ENCODE peak calls at places on chromosome 18, in nine cellular contexts. J, D, S, M, N, V, E, R and P are unnamed samples. For H3K4me1 and H3K9me3, the result is how much of the 10 kb centered on the place peaks cover.

GRCh38 chr18:74951165-74951760 is 257.7 kb downstream of the PTGR3 start:
- DNase-seq in J (no peak), D (no peak), S (no peak), M (peak), N (peak), V (no peak), E (no peak), R (no peak), P (no peak)

GRCh38 chr18:54765636-54766035 is 62.6 kb upstream of the RAB27B start:
- DNase-seq in J (no peak), D (no peak), S (no peak), M (no peak), N (no peak), V (no peak), E (no peak), R (no peak), P (no peak)

GRCh38 chr18:22703883-22704626 is 229.1 kb upstream of the RBBP8 start:
- DNase-seq in J (no peak), D (peak), S (no peak), M (peak), N (no peak), V (no peak), E (no peak), R (peak), P (peak)

GRCh38 chr18:13236411-13236810 is 17.9 kb downstream of the LDLRAD4 start:
- DNase-seq in J (no peak), D (no peak), S (no peak), M (no peak), N (no peak), V (no peak), E (no peak), R (no peak), P (no peak)

GRCh38 chr18:11760498-11761158 is 71.6 kb downstream of the GNAL start:
- DNase-seq in J (no peak), D (no peak), S (no peak), M (no peak), N (no peak), V (no peak), E (no peak), R (no peak), P (no peak)

GRCh38 chr18:34085140-34085739 is 139.5 kb downstream of the NOL4 start:
- DNase-seq in J (no peak), D (no peak), S (no peak), M (no peak), N (no peak), V (no peak), E (no peak), R (no peak), P (no peak)

GRCh38 chr18:56929861-56930260 is 217.0 kb upstream of the BOD1L2 start:
- DNase-seq in J (no peak), D (no peak), S (peak), M (no peak), N (no peak), V (no peak), E (no peak), R (no peak), P (no peak)

GRCh38 chr18:7467708-7468466 is 99.2 kb upstream of the PTPRM start:
- DNase-seq in J (no peak), D (no peak), S (no peak), M (peak), N (no peak), V (no peak), E (no peak), R (no peak), P (no peak)

GRCh38 chr18:41624461-41624860 is 330.6 kb upstream of the PIK3C3 start:
- DNase-seq in J (no peak), D (no peak), S (no peak), M (no peak), N (no peak), V (no peak), E (no peak), R (no peak), P (no peak)

GRCh38 chr18:10754128-10754527 is 228.3 kb downstream of the NAPG start:
- DNase-seq in J (no peak), D (no peak), S (no peak), M (no peak), N (no peak), V (no peak), E (no peak), R (no peak), P (no peak)

GRCh38 chr18:23943104-23943503 is 71.5 kb upstream of the TTC39C start:
- DNase-seq in J (no peak), D (no peak), S (no peak), M (no peak), N (no peak), V (no peak), E (no peak), R (no peak), P (peak)

GRCh38 chr18:39976771-39977170 is 1978.3 kb upstream of the PIK3C3 start:
- DNase-seq in J (peak), D (no peak), S (peak), M (no peak), N (peak), V (no peak), E (no peak), R (no peak), P (no peak)

GRCh38 chr18:45106331-45106774 is 425.7 kb downstream of the SETBP1 start:
- DNase-seq in J (no peak), D (no peak), S (no peak), M (no peak), N (no peak), V (no peak), E (no peak), R (no peak), P (no peak)

GRCh38 chr18:10530852-10531251 is 5.0 kb downstream of the NAPG start:
- DNase-seq in J (no peak), D (no peak), S (no peak), M (no peak), N (no peak), V (no peak), E (no peak), R (no peak), P (no peak)

GRCh38 chr18:24915547-24915946 is 436.4 kb downstream of the ZNF521 start:
- DNase-seq in J (no peak), D (no peak), S (no peak), M (no peak), N (no peak), V (no peak), E (no peak), R (no peak), P (no peak)

GRCh38 chr18:75210274-75211001 is at the start of gene TSHZ1:
- DNase-seq in J (no peak), D (peak), S (no peak), M (peak), N (no peak), V (no peak), E (peak), R (peak), P (peak)

GRCh38 chr18:55012041-55012440 is 52.8 kb upstream of the CCDC68 start:
- DNase-seq in J (no peak), D (no peak), S (no peak), M (no peak), N (no peak), V (no peak), E (no peak), R (no peak), P (no peak)

DNA sequence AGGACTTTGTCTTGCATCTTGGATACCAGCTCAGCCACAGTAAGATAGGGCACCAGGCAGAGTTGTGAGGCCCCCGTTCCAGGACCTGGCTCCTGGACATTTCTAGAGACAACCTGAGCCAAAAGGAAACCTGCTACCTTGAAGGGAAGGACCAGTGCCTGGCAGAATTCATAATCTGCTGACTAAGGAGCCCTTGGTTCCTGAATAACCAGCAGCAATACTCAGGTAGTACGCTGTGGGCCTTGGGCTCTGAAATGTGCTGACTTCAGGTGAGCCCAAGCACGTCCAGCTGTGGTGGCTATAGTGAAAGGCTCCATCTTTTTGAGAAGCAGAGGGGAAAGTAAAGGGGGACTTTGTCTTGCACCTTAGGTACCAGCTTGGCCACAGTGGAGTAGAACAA is 28.5 kb downstream of the SERPINB11 start:
- DNase-seq in J (no peak), D (no peak), S (no peak), M (no peak), N (no peak), V (no peak), E (no peak), R (no peak), P (no peak)
- H3K27ac ChIP-seq in J (no peak), D (no peak), S (no peak), M (no peak), N (no peak), V (no peak), E (no peak), R (no peak), P (no peak)

GRCh38 chr18:49072524-49072934 is 121.8 kb upstream of the SMAD7 start:
- DNase-seq in J (no peak), D (no peak), S (no peak), M (no peak), N (peak), V (no peak), E (no peak), R (no peak), P (no peak)

GRCh38 chr18:49073431-49073830 is 122.7 kb upstream of the SMAD7 start:
- DNase-seq in J (no peak), D (no peak), S (no peak), M (no peak), N (no peak), V (no peak), E (no peak), R (no peak), P (no peak)

GRCh38 chr18:49075697-49076096 is 124.9 kb upstream of the SMAD7 start:
- DNase-seq in J (no peak), D (no peak), S (no peak), M (no peak), N (no peak), V (no peak), E (no peak), R (no peak), P (no peak)

GRCh38 chr18:49072940-49073339 is 122.2 kb upstream of the SMAD7 start:
- DNase-seq in J (no peak), D (no peak), S (no peak), M (no peak), N (no peak), V (no peak), E (no peak), R (no peak), P (no peak)

DNA sequence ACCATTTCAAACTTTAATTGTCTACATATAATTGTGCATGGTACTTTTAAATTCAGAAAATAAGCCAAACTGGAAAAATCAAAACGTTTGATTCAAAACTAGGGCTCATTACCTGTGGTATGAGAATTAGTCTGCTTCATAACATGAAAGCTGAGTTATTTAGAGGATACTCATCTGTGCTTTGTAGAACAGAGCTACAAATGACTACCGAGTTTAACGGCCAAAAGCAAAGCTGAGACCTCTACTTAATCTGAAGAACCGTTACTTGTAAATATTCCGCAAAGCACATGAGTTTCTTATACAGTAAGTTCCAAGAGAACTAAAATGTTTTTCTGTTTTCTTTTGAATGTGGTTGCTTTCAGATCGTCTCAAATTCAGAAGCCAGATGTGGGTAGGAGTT is 123.7 kb upstream of the SMAD7 start:
- DNase-seq in J (no peak), D (no peak), S (no peak), M (no peak), N (no peak), V (no peak), E (no peak), R (no peak), P (no peak)
- H3K4me1 ChIP-seq in J (under half), D (under half), S (under half), M (under half), N (under half), V (under half), E (under half), R (under half), P (under half)

DNA sequence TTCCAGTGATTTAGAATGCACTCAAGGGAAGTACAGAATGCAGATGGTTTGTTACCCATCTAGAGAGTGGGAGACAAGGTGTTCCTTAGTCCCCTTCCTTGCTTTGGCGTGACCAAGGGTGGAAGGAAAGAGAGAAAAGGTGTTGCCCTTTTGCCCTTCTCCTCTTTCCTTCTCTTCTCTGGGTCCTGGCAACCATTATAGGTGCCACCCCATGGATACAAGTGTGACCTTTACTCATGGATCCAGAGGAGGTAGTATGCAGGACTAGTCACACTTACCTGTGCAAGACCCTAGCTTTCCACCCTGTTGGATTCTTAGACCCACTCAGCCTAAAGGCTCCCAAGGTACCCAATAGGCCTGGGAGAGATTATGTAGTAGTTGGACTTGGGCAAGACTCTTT is 11.6 kb upstream of the RBFA start:
- DNase-seq in J (no peak), D (peak), S (no peak), M (peak), N (no peak), V (no peak), E (no peak), R (peak), P (peak)
- H3K9me3 ChIP-seq in J (under half), D (under half), S (half or more), M (under half), N (under half), V (half or more), E (half or more), R (under half), P (half or more)

DNA sequence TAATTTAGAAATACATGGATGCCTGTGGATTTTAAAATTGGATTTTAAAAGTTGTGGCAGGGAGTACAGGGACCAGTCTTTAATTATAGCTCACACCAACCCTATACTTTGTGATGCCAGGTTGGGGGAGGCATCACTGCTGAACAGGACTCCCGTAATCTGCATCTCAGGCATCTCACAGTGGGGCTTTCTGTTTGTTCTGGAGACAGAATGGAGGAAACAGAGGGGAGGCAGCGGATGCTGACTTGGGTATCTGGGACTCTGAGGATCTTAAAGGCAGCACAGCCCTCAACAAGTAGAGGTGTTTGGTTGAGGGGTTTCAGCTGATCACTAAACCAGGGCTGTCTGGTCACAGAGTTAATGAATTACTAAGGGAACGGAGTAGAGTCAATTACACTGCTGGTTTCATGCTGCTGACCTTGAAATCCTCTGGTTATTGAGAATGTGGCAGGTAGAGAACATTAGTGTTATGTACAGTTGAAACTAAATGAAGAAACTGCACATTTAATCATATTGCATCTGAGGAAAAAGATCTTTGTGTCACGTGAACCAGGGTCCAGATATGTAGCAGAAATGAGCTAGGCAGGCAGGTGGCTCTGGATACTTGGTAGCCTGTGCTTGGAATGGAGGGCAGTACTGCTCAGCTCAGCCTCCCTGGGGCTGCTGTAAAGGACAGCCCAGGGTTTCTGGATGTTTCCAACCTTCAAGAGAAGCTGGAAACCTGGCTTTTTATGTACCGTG is 40.3 kb downstream of the FHOD3 start:
- DNase-seq in J (no peak), D (no peak), S (no peak), M (no peak), N (no peak), V (no peak), E (peak), R (no peak), P (no peak)
- H3K27ac ChIP-seq in J (no peak), D (no peak), S (no peak), M (peak), N (peak), V (peak), E (no peak), R (no peak), P (no peak)

GRCh38 chr18:79944126-79944731 is 7.2 kb downstream of the SLC66A2 start:
- DNase-seq in J (no peak), D (no peak), S (peak), M (no peak), N (no peak), V (no peak), E (peak), R (no peak), P (no peak)
- H3K4me1 ChIP-seq in J (under half), D (under half), S (half or more), M (under half), N (under half), V (half or more), E (under half), R (under half), P (under half)